ENCODE peak calls at places on chromosomes 7 and 10, in six cellular contexts. N is stimulated activated CD8-positive, alpha-beta memory T cell treated with anti-CD3 and anti-CD28 coated beads, Interleukin-2, amount 100 ng/mL, for 1 hour; M is naive thymus-derived CD8-positive, alpha-beta T cell; Y is fibroblast of lung; D is breast epithelium; Q is heart left ventricle. A is an unnamed sample.

GRCh38 chr7:76071316-76072242 is 23.7 kb downstream of the MDH2 start:
- DNase-seq in N (no peak), M (no peak), Y (no peak), D (no peak), Q (peak), A (no peak)

GRCh38 chr10:50510517-50511473 is 113.0 kb downstream of the SGMS1 start:
- DNase-seq in N (no peak), M (no peak), Y (no peak), D (no peak), Q (no peak), A (peak)

GRCh38 chr10:15472008-15472407 is 100.9 kb upstream of the FAM171A1 start:
- DNase-seq in N (no peak), M (no peak), Y (no peak), D (no peak), Q (no peak), A (no peak)

GRCh38 chr7:127390817-127391590 is 1.5 kb downstream of the ZNF800 start:
- DNase-seq in N (no peak), M (no peak), Y (no peak), D (no peak), Q (no peak), A (no peak)

GRCh38 chr7:517848-518629 is 1.6 kb downstream of the PDGFA start:
- DNase-seq in N (no peak), M (no peak), Y (peak), D (no peak), Q (peak), A (peak)

GRCh38 chr10:46006219-46006618 is 24.2 kb downstream of the NCOA4 start:
- DNase-seq in N (no peak), M (no peak), Y (peak), D (no peak), Q (no peak), A (peak)

GRCh38 chr7:100132697-100133137 is 6.0 kb downstream of the MBLAC1 start:
- DNase-seq in N (peak), M (peak), Y (peak), D (no peak), Q (no peak), A (peak)

GRCh38 chr10:124670849-124671248 is 73.3 kb downstream of the FAM53B start:
- DNase-seq in N (no peak), M (no peak), Y (no peak), D (no peak), Q (no peak), A (no peak)

GRCh38 chr7:2838873-2839578 is 5.1 kb downstream of the GNA12 start:
- DNase-seq in N (no peak), M (no peak), Y (no peak), D (no peak), Q (no peak), A (no peak)

GRCh38 chr7:52749880-52750279 is 285.6 kb upstream of the POM121L12 start:
- DNase-seq in N (no peak), M (no peak), Y (no peak), D (no peak), Q (no peak), A (no peak)

A was measured in H4.